ENCODE peak calls at places on chromosomes 2 and 18, in six cellular contexts. D, G, O, U, J and B are unnamed samples.

GRCh38 chr2:218011641-218012040 is 8.8 kb upstream of the TNS1 start:
- DNase-seq in D (no peak), O (no peak), G (no peak), U (no peak), J (no peak), B (no peak)

GRCh38 chr18:61973273-61974115 is 80.7 kb upstream of the RNF152 start:
- DNase-seq in D (no peak), O (no peak), G (no peak), J (no peak), U (no peak), B (no peak)

GRCh38 chr18:3441290-3441689 is 8.7 kb upstream of the TGIF1 start:
- DNase-seq in D (no peak), J (no peak), G (no peak), U (no peak), O (peak; percentile 66), B (no peak)

GRCh38 chr18:75691483-75691882 is 264.0 kb upstream of the SMIM21 start:
- DNase-seq in U (no peak), O (no peak), D (no peak), J (no peak), G (no peak), B (no peak)

GRCh38 chr2:210584834-210585233 is 28.4 kb downstream of the CPS1 start:
- DNase-seq in J (no peak), U (no peak), D (no peak), G (peak; percentile 52), O (peak; percentile 46), B (no peak)

GRCh38 chr18:53819671-53820070 is 404.8 kb downstream of the MBD2 start:
- DNase-seq in O (no peak), U (no peak), D (no peak), G (no peak), J (no peak), B (peak; percentile 71)

GRCh38 chr2:80326214-80326613 is 21.7 kb upstream of the LRRTM1 start:
- DNase-seq in G (no peak), J (peak; percentile 17), O (peak; percentile 13), U (no peak), D (no peak), B (no peak)

GRCh38 chr2:96912356-96913116 is 42.7 kb upstream of the SEMA4C start:
- DNase-seq in G (no peak), O (no peak), J (no peak), D (peak; percentile 26), U (no peak), B (no peak)

GRCh38 chr2:149527998-149528775 is 59.4 kb downstream of the MMADHC start:
- DNase-seq in O (no peak), D (no peak), J (no peak), U (no peak), G (no peak), B (no peak)

GRCh38 chr2:9983413-9984216 is 32.1 kb downstream of the GRHL1 start:
- DNase-seq in U (no peak), G (peak; percentile 70), D (no peak), O (no peak), J (no peak), B (no peak)

GRCh38 chr2:214075446-214075845 is 335.4 kb upstream of the VWC2L start:
- DNase-seq in J (no peak), O (no peak), U (no peak), G (no peak), D (no peak), B (no peak)

GRCh38 chr18:77444385-77444784 is 194.7 kb downstream of the GALR1 start:
- DNase-seq in D (no peak), O (no peak), G (no peak), U (no peak), J (no peak), B (no peak)

GRCh38 chr18:77442393-77442792 is 192.7 kb downstream of the GALR1 start:
- DNase-seq in J (no peak), D (no peak), U (no peak), G (no peak), O (no peak), B (no peak)

DNA sequence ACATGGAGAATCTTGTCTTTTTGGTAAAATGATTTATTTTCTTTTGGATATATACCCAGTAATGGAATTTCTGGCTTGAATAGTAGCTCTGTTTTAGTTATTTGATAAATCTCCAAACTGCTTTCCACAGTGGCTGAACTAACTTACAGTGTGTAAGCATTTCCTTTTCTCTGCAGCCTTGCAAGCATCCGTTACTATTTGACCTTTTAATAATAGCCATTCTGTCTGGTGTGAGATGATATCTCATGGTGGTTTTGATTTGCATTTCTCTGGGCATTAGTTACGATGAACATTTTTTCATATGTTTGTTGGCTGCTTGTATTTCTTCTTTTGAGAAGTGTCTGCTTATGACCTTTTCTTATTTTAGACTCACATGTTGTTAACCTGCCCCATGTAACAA is 190.2 kb downstream of the GALR1 start:
- DNase-seq in O (no peak), U (no peak), D (no peak), J (no peak), G (no peak), B (no peak)
- H3K27ac ChIP-seq in O (no peak overlapping the region), U (no peak overlapping the region), D (no peak overlapping the region), J (no peak overlapping the region), G (no peak overlapping the region), B (no peak overlapping the region)

DNA sequence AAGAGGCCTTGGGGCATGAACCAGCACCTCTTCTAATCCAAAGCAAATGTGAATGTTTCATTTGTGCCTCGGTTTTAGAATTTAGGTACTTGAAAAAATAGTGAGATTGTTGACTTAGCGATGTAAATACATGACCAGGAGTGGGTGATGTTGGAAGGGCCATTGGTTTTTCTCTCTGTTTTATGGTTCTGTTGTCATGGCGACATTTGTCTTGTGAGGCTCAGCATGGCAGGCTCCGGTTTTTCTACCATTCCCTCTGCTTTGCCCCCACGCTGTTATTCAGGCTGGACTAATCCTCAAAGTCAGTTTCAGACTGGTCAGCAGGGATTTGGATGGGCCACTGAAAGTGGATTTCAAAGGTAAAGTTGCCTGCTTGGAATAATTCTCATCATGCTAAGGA is 255.4 kb downstream of the ALPK2 start:
- DNase-seq in J (no peak), D (no peak), G (no peak), U (no peak), O (no peak), B (no peak)
- TF ChIP-seq CTCF in J (no peak), D (no peak), G (no peak), U (no peak), O (no peak), B (no peak)

GRCh38 chr18:58005036-58005435 is 39.0 kb upstream of the NEDD4L start:
- DNase-seq in J (no peak), U (no peak), G (peak; percentile 63), O (peak; percentile 27), D (no peak), B (no peak)
- H3K27ac ChIP-seq in J (no peak overlapping the region), U (no peak overlapping the region), G (peak overlapping the region; percentile 77), O (peak overlapping the region; percentile 83), D (no peak overlapping the region), B (no peak overlapping the region)

DNA sequence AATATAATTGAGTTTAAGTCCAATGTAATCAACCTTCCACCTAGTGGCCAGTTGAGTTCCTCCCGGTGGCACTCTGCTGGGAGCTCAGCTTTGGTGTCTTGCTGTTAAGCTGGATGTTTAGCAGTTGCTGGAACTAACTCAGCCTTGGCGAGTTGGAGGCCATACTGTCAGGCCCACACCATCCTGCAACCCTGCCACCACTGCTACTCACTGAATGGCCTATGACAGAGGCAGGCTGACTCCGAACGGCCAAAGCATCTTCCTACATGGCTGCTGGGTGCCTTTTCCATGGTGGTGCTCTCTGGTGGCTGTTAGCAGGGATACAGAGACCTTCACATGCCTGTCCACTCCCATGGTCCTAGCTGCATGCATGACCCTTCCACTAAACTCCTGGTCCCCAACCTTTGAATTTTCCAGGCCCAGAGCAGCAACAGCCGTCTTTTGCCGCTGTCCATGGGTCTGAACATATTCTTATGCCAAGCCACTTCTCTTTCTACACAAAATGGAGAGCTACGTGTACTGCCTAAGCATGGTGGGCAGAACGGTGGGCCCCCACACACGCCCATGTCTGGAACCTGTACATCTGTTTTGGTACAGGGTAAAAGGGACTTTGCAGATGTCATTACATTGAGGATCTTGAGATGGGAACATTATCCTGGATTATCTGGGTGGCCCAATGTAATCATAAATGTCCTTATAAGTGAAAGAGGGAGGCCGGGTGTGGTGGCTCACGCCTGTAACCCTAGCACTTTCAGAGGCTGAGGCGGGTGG is 15.0 kb upstream of the TRAF3IP1 start:
- DNase-seq in G (no peak), O (peak; percentile 61), D (no peak), U (no peak), J (no peak), B (no peak)
- TF ChIP-seq CTCF in G (peak; percentile 56), O (peak; percentile 37), D (no peak), U (peak; percentile 16), J (peak; percentile 31), B (no peak)